ENCODE peak calls at places on chromosomes 12 and 14, in nine cellular contexts. K is NCI-H510A, I is DMS153, Z is NCI-H1105 treated with DMSO at 0.1 percent for 48 hours, X is osteoblast, E is AG08395, B is astrocyte, W is germinal center, A is lower leg skin. N is an unnamed sample.

GRCh38 chr14:35301334-35302210 is 9.4 kb downstream of the PSMA6 start:
- DNase-seq in K (no peak), I (no peak), Z (no peak), X (no peak), E (no peak), B (no peak), W (no peak), A (no peak), N (no peak)

GRCh38 chr14:93045211-93045674 is 70.5 kb downstream of the ITPK1 start:
- DNase-seq in K (no peak), I (no peak), Z (no peak), X (peak), E (no peak), B (no peak), W (no peak), A (no peak), N (no peak)

GRCh38 chr12:105013892-105014291 is 27.8 kb downstream of the NOPCHAP1 start:
- DNase-seq in K (no peak), I (no peak), Z (no peak), X (no peak), E (no peak), B (peak), W (no peak), A (no peak), N (peak)

GRCh38 chr12:91319071-91319760 is 136.6 kb upstream of the DCN start:
- DNase-seq in K (no peak), I (no peak), Z (no peak), X (no peak), E (no peak), B (no peak), W (no peak), A (no peak), N (no peak)

GRCh38 chr12:132873724-132874123 is 13.7 kb downstream of the CHFR start:
- DNase-seq in K (no peak), I (no peak), Z (no peak), X (peak), E (no peak), B (no peak), W (no peak), A (no peak), N (no peak)

GRCh38 chr14:23608454-23608853 is 27.7 kb upstream of the DHRS2 start:
- DNase-seq in K (no peak), I (no peak), Z (no peak), X (no peak), E (no peak), B (no peak), W (no peak), A (no peak), N (no peak)

GRCh38 chr12:66405395-66405794 is 103.1 kb downstream of the HELB start:
- DNase-seq in K (no peak), I (no peak), Z (no peak), X (peak), E (peak), B (peak), W (no peak), A (no peak), N (peak)

GRCh38 chr12:38919191-38919590 is 13.8 kb upstream of the CPNE8 start:
- DNase-seq in K (no peak), I (no peak), Z (no peak), X (peak), E (peak), B (peak), W (no peak), A (no peak), N (no peak)

GRCh38 chr12:52494518-52494917 is 1.5 kb upstream of the KRT6A start:
- DNase-seq in K (no peak), I (no peak), Z (no peak), X (no peak), E (peak), B (peak), W (no peak), A (peak), N (peak)

GRCh38 chr14:79419571-79420327 is 791.6 kb downstream of the DIO2 start:
- DNase-seq in K (no peak), I (no peak), Z (no peak), X (no peak), E (no peak), B (no peak), W (no peak), A (no peak), N (no peak)

GRCh38 chr12:62603061-62603810 is 136.6 kb downstream of the MON2 start:
- DNase-seq in K (peak), I (peak), Z (peak), X (peak), E (peak), B (peak), W (peak), A (peak), N (peak)

GRCh38 chr14:52031781-52032180 is 37.1 kb downstream of the NID2 start:
- DNase-seq in K (no peak), I (no peak), Z (no peak), X (peak), E (peak), B (peak), W (no peak), A (no peak), N (peak)

GRCh38 chr14:64812412-64812811 is 67.3 kb downstream of the SPTB start:
- DNase-seq in K (peak), I (peak), Z (peak), X (no peak), E (no peak), B (no peak), W (peak), A (no peak), N (no peak)

GRCh38 chr14:74141703-74142102 is 56.9 kb downstream of the LIN52 start:
- DNase-seq in K (no peak), I (no peak), Z (no peak), X (no peak), E (no peak), B (no peak), W (no peak), A (peak), N (peak)

GRCh38 chr14:95255013-95255412 is 64.7 kb downstream of the CLMN start:
- DNase-seq in K (no peak), I (no peak), Z (no peak), X (no peak), E (no peak), B (no peak), W (no peak), A (no peak), N (no peak)

GRCh38 chr14:101736071-101736470 is 25.4 kb upstream of the PPP2R5C start:
- DNase-seq in K (no peak), I (no peak), Z (no peak), X (peak), E (no peak), B (no peak), W (no peak), A (no peak), N (no peak)

GRCh38 chr12:74415633-74416032 is 122.0 kb upstream of the ATXN7L3B start:
- DNase-seq in K (no peak), I (peak), Z (peak), X (no peak), E (peak), B (peak), W (no peak), A (no peak), N (peak)

GRCh38 chr14:32697114-32697513 is 241.6 kb upstream of the NPAS3 start:
- DNase-seq in K (no peak), I (no peak), Z (no peak), X (no peak), E (no peak), B (no peak), W (no peak), A (no peak), N (no peak)

GRCh38 chr12:92905811-92906554 is 23.1 kb downstream of the EEA1 start:
- DNase-seq in K (no peak), I (no peak), Z (no peak), X (no peak), E (no peak), B (no peak), W (no peak), A (no peak), N (peak)

GRCh38 chr14:25431211-25432076 is 381.5 kb upstream of the STXBP6 start:
- DNase-seq in K (no peak), I (no peak), Z (peak), X (peak), E (no peak), B (no peak), W (no peak), A (no peak), N (no peak)

GRCh38 chr12:116736962-116737773 is 701 bp downstream of the SPRING1 start:
- DNase-seq in K (no peak), I (no peak), Z (no peak), X (peak), E (peak), B (no peak), W (peak), A (no peak), N (peak)

GRCh38 chr12:54934419-54934818 is 50.1 kb downstream of the TESPA1 start:
- DNase-seq in K (no peak), I (no peak), Z (no peak), X (no peak), E (no peak), B (no peak), W (no peak), A (no peak), N (no peak)

GRCh38 chr14:55929136-55929535 is 189.1 kb upstream of the PELI2 start:
- DNase-seq in K (no peak), I (no peak), Z (no peak), X (no peak), E (no peak), B (no peak), W (no peak), A (no peak), N (no peak)

GRCh38 chr14:76947078-76947837 is 81.2 kb downstream of the IRF2BPL start:
- DNase-seq in K (peak), I (peak), Z (peak), X (peak), E (peak), B (peak), W (peak), A (peak), N (peak)

GRCh38 chr14:95519699-95520098 is 3.2 kb upstream of the SYNE3 start:
- DNase-seq in K (no peak), I (no peak), Z (no peak), X (peak), E (peak), B (peak), W (no peak), A (peak), N (peak)

GRCh38 chr12:49624919-49625577 is 1.7 kb downstream of the PRPF40B start:
- DNase-seq in K (no peak), I (no peak), Z (no peak), X (no peak), E (no peak), B (peak), W (no peak), A (no peak), N (no peak)

GRCh38 chr12:124632510-124632909 is 65.1 kb upstream of the NCOR2 start:
- DNase-seq in K (peak), I (peak), Z (no peak), X (no peak), E (no peak), B (peak), W (no peak), A (no peak), N (no peak)

GRCh38 chr12:69019910-69020309 is 86.9 kb upstream of the CPM start:
- DNase-seq in K (no peak), I (no peak), Z (no peak), X (no peak), E (no peak), B (no peak), W (no peak), A (no peak), N (no peak)

GRCh38 chr12:113299619-113300237 is 35.2 kb downstream of the SLC8B1 start:
- DNase-seq in K (no peak), I (peak), Z (no peak), X (peak), E (peak), B (peak), W (no peak), A (peak), N (peak)

GRCh38 chr12:78096909-78097597 is 266.4 kb downstream of the NAV3 start:
- DNase-seq in K (no peak), I (no peak), Z (peak), X (peak), E (peak), B (peak), W (no peak), A (no peak), N (peak)

GRCh38 chr12:70355972-70356371 is 10.1 kb upstream of the KCNMB4 start:
- DNase-seq in K (no peak), I (no peak), Z (no peak), X (no peak), E (no peak), B (no peak), W (no peak), A (no peak), N (no peak)

GRCh38 chr14:105745433-105746123 is 219.2 kb downstream of the TMEM121 start:
- DNase-seq in K (no peak), I (no peak), Z (no peak), X (peak), E (no peak), B (no peak), W (no peak), A (no peak), N (no peak)

GRCh38 chr12:47741340-47741703 is 16.0 kb upstream of the ENDOU start:
- DNase-seq in K (peak), I (peak), Z (peak), X (peak), E (no peak), B (no peak), W (peak), A (peak), N (peak)

GRCh38 chr12:66188584-66189475 is at the start of gene IRAK3:
- DNase-seq in K (peak), I (peak), Z (peak), X (peak), E (peak), B (peak), W (peak), A (peak), N (peak)

GRCh38 chr14:63492391-63492790 is 50.8 kb downstream of the PPP2R5E start:
- DNase-seq in K (no peak), I (no peak), Z (no peak), X (peak), E (peak), B (peak), W (no peak), A (no peak), N (peak)

GRCh38 chr12:115354007-115354452 is 670.1 kb upstream of the TBX3 start:
- DNase-seq in K (no peak), I (no peak), Z (no peak), X (peak), E (peak), B (peak), W (no peak), A (peak), N (peak)

GRCh38 chr12:124861492-124861891 is 2.2 kb downstream of the SCARB1 start:
- DNase-seq in K (no peak), I (no peak), Z (no peak), X (no peak), E (peak), B (peak), W (no peak), A (peak), N (peak)

GRCh38 chr12:132366341-132366861 is 37.0 kb upstream of the GALNT9 start:
- DNase-seq in K (no peak), I (no peak), Z (peak), X (no peak), E (no peak), B (no peak), W (no peak), A (no peak), N (no peak)

N was measured in foreskin fibroblast.